ENCODE peak calls at places on chromosomes 2 and 18, in seven cellular contexts. M is endodermal cell, U is IMR-90, V is GM23248, D is DND-41, E is PC-3, N is H9. O is an unnamed sample. For H3K4me1, the result is how much of the 10 kb centered on the place peaks cover.

GRCh38 chr2:241261628-241262027 is 53.8 kb downstream of the HDLBP start:
- DNase-seq in E (no peak), M (no peak), N (peak), V (no peak), D (no peak), U (no peak), O (no peak)

GRCh38 chr2:170143045-170143717 is 34.8 kb upstream of the MYO3B start:
- DNase-seq in M (no peak), N (no peak), D (no peak), E (no peak), V (no peak), U (no peak), O (no peak)

GRCh38 chr2:74427551-74427950 is 6.0 kb downstream of the WDR54 start:
- DNase-seq in V (peak), E (no peak), N (no peak), D (no peak), M (peak), U (peak), O (no peak)

GRCh38 chr2:174965992-174966789 is 39.0 kb downstream of the CHN1 start:
- DNase-seq in U (peak), D (no peak), M (no peak), V (peak), N (no peak), E (peak), O (no peak)

GRCh38 chr2:199460101-199460671 is 2.4 kb upstream of the SATB2 start:
- DNase-seq in E (peak), U (peak), V (peak), N (no peak), M (no peak), D (no peak), O (no peak)

GRCh38 chr2:233728723-233729301 is at the start of gene UGT1A3:
- DNase-seq in E (no peak), N (no peak), M (no peak), U (no peak), D (no peak), V (no peak), O (no peak)

GRCh38 chr18:28108801-28109200 is 68.1 kb downstream of the CDH2 start:
- DNase-seq in N (no peak), M (no peak), V (peak), D (no peak), U (no peak), E (peak), O (no peak)

GRCh38 chr2:232264081-232264480 is 114.5 kb upstream of the ALPP start:
- DNase-seq in N (no peak), U (no peak), E (no peak), V (no peak), D (no peak), M (no peak), O (no peak)

DNA sequence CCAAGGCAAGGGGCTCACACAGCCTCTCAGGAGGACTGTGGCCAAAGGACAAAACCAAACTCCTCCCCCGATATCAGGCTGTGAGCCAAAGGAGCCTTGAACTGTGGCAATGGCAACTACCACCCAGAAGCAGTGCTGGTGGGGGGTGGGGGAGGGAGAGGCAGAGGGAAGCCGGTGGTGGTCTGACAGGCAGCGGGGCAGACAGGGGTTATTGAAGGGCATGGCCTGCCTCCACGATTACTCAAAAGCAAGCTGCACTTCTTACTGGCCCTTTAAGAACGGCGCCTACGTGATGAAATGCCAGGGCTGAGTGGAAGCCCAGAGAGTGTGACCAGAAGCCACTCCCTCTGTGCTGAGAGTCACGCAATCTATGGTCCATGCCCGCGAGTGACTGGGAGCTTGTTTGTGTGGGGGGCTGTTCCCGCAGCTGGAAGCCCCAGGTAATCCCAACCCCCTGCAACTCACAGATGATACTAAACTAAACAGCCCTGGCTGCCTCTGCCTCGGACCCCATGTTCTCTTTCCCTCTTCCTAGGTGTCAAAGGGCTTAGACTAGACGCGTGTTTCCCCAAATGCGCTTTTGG is 128.2 kb upstream of the CXCR4 start:
- DNase-seq in D (peak), U (peak), V (peak), M (peak), E (no peak), N (peak), O (peak)
- H3K9ac ChIP-seq in D (no peak), U (no peak), V (no peak), M (no peak), E (no peak), N (no peak), O (peak)

GRCh38 chr2:96767135-96767871 is 6.6 kb downstream of the CNNM4 start:
- DNase-seq in V (no peak), N (no peak), D (no peak), M (no peak), U (no peak), E (no peak), O (peak)
- H3K4me1 ChIP-seq in V (under half), N (under half), D (under half), M (under half), U (under half), E (half or more), O (under half)

GRCh38 chr18:7809455-7809854 is 242.3 kb downstream of the PTPRM start:
- DNase-seq in D (no peak), V (no peak), N (no peak), U (no peak), M (peak), E (no peak), O (no peak)

GRCh38 chr18:7814754-7815315 is 247.7 kb downstream of the PTPRM start:
- DNase-seq in V (no peak), D (no peak), U (no peak), E (no peak), M (no peak), N (no peak), O (no peak)

GRCh38 chr18:7809978-7810377 is 242.9 kb downstream of the PTPRM start:
- DNase-seq in D (no peak), U (no peak), M (peak), V (no peak), N (no peak), E (no peak), O (no peak)

GRCh38 chr18:7813131-7813530 is 246.0 kb downstream of the PTPRM start:
- DNase-seq in V (no peak), M (no peak), U (no peak), D (no peak), E (no peak), N (no peak), O (no peak)

GRCh38 chr18:7812431-7813063 is 245.4 kb downstream of the PTPRM start:
- DNase-seq in U (peak), V (peak), D (no peak), E (peak), M (no peak), N (no peak), O (no peak)
- H3K27ac ChIP-seq in U (no peak), V (peak), D (no peak), E (peak), M (peak), N (no peak), O (no peak)

GRCh38 chr2:219000569-219000960 is 7.3 kb upstream of the CRYBA2 start:
- DNase-seq in E (no peak), U (no peak), M (peak), V (no peak), N (peak), D (no peak), O (peak)

GRCh38 chr2:218999021-218999880 is 6.0 kb upstream of the CRYBA2 start:
- DNase-seq in N (no peak), V (no peak), M (peak), D (no peak), U (no peak), E (no peak), O (no peak)

GRCh38 chr2:218998414-218999002 is 5.3 kb upstream of the CRYBA2 start:
- DNase-seq in U (no peak), M (no peak), E (no peak), V (no peak), N (no peak), D (no peak), O (no peak)

GRCh38 chr2:219001100-219001576 is 7.9 kb upstream of the CRYBA2 start:
- DNase-seq in N (no peak), D (no peak), E (peak), U (no peak), V (no peak), M (peak), O (peak)

DNA sequence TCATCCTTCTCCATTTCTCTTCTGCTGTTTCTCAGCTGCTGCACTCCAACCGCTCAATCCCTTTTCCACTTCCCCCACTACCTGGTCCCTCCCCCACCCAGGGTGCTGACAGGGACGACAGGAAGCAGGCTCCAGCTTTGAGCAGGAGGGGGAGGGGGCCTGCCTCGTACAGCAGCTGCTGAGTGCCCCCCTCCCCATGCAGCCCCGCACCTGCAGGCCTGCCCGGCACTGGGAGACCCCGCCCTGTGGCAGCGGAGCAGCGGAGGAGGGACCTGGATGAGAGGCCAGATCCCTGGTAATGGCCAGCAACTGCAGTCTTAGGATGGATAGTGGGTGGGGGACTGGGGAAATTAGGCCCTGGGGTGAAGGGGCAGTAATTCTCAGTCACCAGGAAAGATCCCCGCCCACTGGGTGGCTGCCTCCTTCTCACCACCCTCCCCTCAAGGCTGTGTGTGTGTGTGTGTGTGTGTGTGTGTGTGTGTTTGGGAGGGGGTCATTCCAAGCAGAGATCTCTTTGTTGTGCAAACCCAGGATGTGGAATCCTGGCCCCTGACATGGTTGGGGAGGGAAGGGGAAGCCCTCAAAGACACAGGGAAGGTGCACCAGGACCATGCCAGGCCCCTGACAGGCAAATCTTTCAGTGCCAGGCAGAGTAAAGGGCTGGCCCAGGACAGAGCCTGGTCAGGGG is 6.8 kb upstream of the CRYBA2 start:
- DNase-seq in U (no peak), E (no peak), D (peak), M (peak), V (no peak), N (peak), O (peak)
- H3K9ac ChIP-seq in U (no peak), E (no peak), D (no peak), M (peak), V (no peak), N (no peak), O (peak)

GRCh38 chr18:13266208-13267100 is 47.9 kb downstream of the LDLRAD4 start:
- DNase-seq in U (no peak), D (no peak), E (no peak), V (peak), N (no peak), M (peak), O (no peak)

GRCh38 chr18:13265901-13266207 is 47.3 kb downstream of the LDLRAD4 start:
- DNase-seq in U (no peak), N (no peak), V (peak), E (no peak), M (no peak), D (no peak), O (no peak)

GRCh38 chr18:13268035-13268700 is 49.6 kb downstream of the LDLRAD4 start:
- DNase-seq in V (peak), N (peak), E (no peak), M (peak), U (peak), D (no peak), O (no peak)

GRCh38 chr18:13268746-13269285 is 50.3 kb downstream of the LDLRAD4 start:
- DNase-seq in U (no peak), M (no peak), E (no peak), D (no peak), N (no peak), V (no peak), O (no peak)

GRCh38 chr18:13267517-13267916 is 49.0 kb downstream of the LDLRAD4 start:
- DNase-seq in M (peak), N (peak), D (no peak), U (no peak), E (peak), V (peak), O (no peak)
- H3K4me1 ChIP-seq in M (under half), N (under half), D (under half), U (under half), E (under half), V (under half), O (under half)

GRCh38 chr18:24799720-24800119 is 339.3 kb downstream of the HRH4 start:
- DNase-seq in M (no peak), V (no peak), D (no peak), U (no peak), N (no peak), E (peak), O (no peak)
- H3K27ac ChIP-seq in M (no peak), V (no peak), D (no peak), U (no peak), N (no peak), E (no peak), O (no peak)

GRCh38 chr2:44680424-44680971 is 261.0 kb upstream of the SIX3 start:
- DNase-seq in E (no peak), U (no peak), M (peak), D (no peak), V (no peak), N (peak), O (no peak)

GRCh38 chr2:44680983-44681481 is 260.5 kb upstream of the SIX3 start:
- DNase-seq in U (peak), V (no peak), M (peak), D (no peak), E (no peak), N (no peak), O (no peak)

GRCh38 chr2:44676379-44676778 is 265.1 kb upstream of the SIX3 start:
- DNase-seq in M (peak), N (no peak), U (no peak), D (no peak), E (no peak), V (no peak), O (no peak)

GRCh38 chr2:44682459-44682858 is 259.0 kb upstream of the SIX3 start:
- DNase-seq in N (no peak), U (no peak), V (no peak), E (no peak), D (no peak), M (no peak), O (no peak)

DNA sequence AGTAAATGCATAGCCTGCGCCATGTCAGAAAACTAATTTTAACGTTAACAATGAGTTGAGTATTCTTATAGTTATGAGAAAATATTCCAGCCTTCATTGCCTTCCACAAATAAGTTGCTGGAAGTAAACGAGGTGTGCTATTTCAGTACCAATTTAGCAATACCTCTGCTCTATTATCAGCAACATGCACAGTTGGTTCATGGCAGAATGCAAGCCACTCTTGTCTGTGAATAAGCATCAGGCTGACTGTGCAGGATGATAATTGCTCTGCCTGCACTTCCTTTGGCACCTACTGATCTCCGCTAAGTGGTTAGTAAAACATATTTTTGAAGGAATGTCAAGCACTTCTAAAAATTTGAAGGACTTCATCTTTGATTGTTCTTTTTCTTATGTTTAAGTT is 261.9 kb upstream of the SIX3 start:
- DNase-seq in E (no peak), D (no peak), V (no peak), U (no peak), N (no peak), M (no peak), O (no peak)
- H3K9ac ChIP-seq in E (no peak), D (no peak), V (no peak), U (no peak), N (no peak), M (no peak), O (no peak)

GRCh38 chr18:13581496-13581895 is 144.9 kb downstream of the FAM210A start:
- DNase-seq in M (peak), N (no peak), E (no peak), U (no peak), V (no peak), D (no peak), O (no peak)
- H3K4me1 ChIP-seq in M (under half), N (under half), E (under half), U (under half), V (under half), D (under half), O (under half)

GRCh38 chr2:104944495-104944894 is 90.6 kb downstream of the POU3F3 start:
- DNase-seq in E (peak), M (peak), V (peak), U (no peak), D (no peak), N (no peak), O (no peak)

GRCh38 chr2:104945866-104946265 is 92.0 kb downstream of the POU3F3 start:
- DNase-seq in E (peak), U (no peak), V (no peak), N (no peak), D (no peak), M (no peak), O (no peak)

GRCh38 chr2:104939570-104940235 is 85.8 kb downstream of the POU3F3 start:
- DNase-seq in E (no peak), D (no peak), N (no peak), M (no peak), U (no peak), V (no peak), O (peak)

DNA sequence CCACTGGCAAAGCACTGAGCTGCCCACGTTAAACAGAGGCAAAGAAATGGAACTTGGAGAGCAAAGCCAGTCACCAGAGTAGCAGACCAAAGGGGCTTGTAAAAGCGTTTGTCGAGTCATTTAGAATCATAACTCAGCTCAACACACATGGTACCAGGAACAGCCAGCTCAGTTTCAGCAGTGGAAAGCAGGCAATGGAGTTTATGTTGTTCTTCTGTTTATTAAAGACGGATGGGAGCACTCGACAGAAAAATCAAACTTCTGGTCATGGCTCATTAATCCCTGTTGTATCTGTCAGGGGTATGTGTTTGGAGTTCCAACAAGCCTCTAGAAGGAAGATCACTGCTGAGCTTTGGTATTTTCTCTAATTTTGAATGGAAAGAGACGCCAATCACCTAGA is 91.3 kb downstream of the POU3F3 start:
- DNase-seq in M (no peak), V (no peak), D (no peak), N (no peak), U (no peak), E (no peak), O (no peak)
- H3K27ac ChIP-seq in M (no peak), V (no peak), D (no peak), N (no peak), U (no peak), E (no peak), O (no peak)

GRCh38 chr2:64213607-64214275 is 69.5 kb upstream of the PELI1 start:
- DNase-seq in E (no peak), D (no peak), U (no peak), M (no peak), N (no peak), V (no peak), O (no peak)
- H3K9ac ChIP-seq in E (no peak), D (no peak), U (no peak), M (no peak), N (no peak), V (no peak), O (no peak)